ENCODE peak calls at places on chromosomes 1 and 21, in ten cellular contexts. T is astrocyte of the spinal cord, F is lung, U is Peyer's patch, B is sigmoid colon, E is A549, G is tibial artery, M is foreskin fibroblast, W is fibroblast of pulmonary artery, A is H1. R is an unnamed sample.

GRCh38 chr1:29655145-29655544 is 418.8 kb downstream of the PTPRU start:
- DNase-seq in U (no peak), M (no peak), G (peak), E (no peak), W (no peak), B (no peak), F (no peak), T (no peak), A (no peak), R (no peak)

GRCh38 chr1:165241952-165242351 is 114.6 kb downstream of the LMX1A start:
- DNase-seq in E (no peak), U (no peak), M (no peak), W (no peak), T (no peak), G (no peak), A (no peak), B (no peak), F (no peak), R (no peak)

GRCh38 chr1:209455133-209455532 is 128.4 kb upstream of the CAMK1G start:
- DNase-seq in F (no peak), U (no peak), A (no peak), W (no peak), E (no peak), B (no peak), G (no peak), T (no peak), M (peak), R (no peak)

GRCh38 chr1:172999349-172999748 is 51.4 kb downstream of the TNFSF18 start:
- DNase-seq in U (no peak), F (no peak), T (no peak), G (no peak), M (no peak), A (no peak), B (no peak), W (peak), E (no peak), R (no peak)

GRCh38 chr1:19436716-19437476 is 48.4 kb downstream of the CAPZB start:
- DNase-seq in F (peak), A (no peak), B (peak), T (no peak), E (no peak), G (peak), M (peak), W (peak), U (no peak), R (peak)

GRCh38 chr1:40143891-40144575 is 17.2 kb upstream of the RLF start:
- DNase-seq in U (peak), T (peak), M (peak), B (peak), W (peak), G (no peak), A (peak), E (peak), F (peak), R (peak)

GRCh38 chr1:86156571-86157455 is at the start of gene COL24A1:
- DNase-seq in T (peak), B (peak), W (peak), F (peak), M (peak), E (no peak), U (no peak), A (no peak), G (peak), R (peak)

GRCh38 chr1:219247441-219247840 is 73.8 kb downstream of the LYPLAL1 start:
- DNase-seq in B (no peak), T (peak), A (no peak), M (peak), F (no peak), W (no peak), G (no peak), U (no peak), E (no peak), R (no peak)

GRCh38 chr21:41403331-41403730 is 22.7 kb upstream of the MX1 start:
- DNase-seq in T (no peak), B (no peak), E (no peak), F (no peak), A (no peak), M (no peak), G (peak), U (no peak), W (no peak), R (no peak)

GRCh38 chr1:7755448-7755847 is 15.6 kb upstream of the VAMP3 start:
- DNase-seq in G (no peak), W (peak), E (no peak), U (no peak), M (no peak), B (no peak), A (no peak), F (no peak), T (no peak), R (peak)

GRCh38 chr1:223650465-223650864 is 15.0 kb downstream of the CAPN8 start:
- DNase-seq in U (no peak), A (no peak), M (no peak), E (no peak), W (no peak), T (no peak), G (no peak), F (no peak), B (peak), R (no peak)

GRCh38 chr1:160534823-160535605 is 12.0 kb upstream of the SLAMF6 start:
- DNase-seq in A (no peak), G (no peak), M (no peak), B (no peak), T (no peak), E (no peak), F (no peak), W (no peak), U (no peak), R (no peak)

GRCh38 chr1:182720465-182720864 is 36.1 kb upstream of the RGS8 start:
- DNase-seq in U (no peak), T (no peak), M (peak), B (no peak), W (peak), E (no peak), A (no peak), G (no peak), F (no peak), R (peak)

GRCh38 chr1:59393211-59394180 is 96.6 kb downstream of the FGGY start:
- DNase-seq in G (peak), F (peak), M (peak), T (peak), E (no peak), W (peak), U (no peak), B (peak), A (no peak), R (peak)

GRCh38 chr1:89632213-89633102 is 462 bp upstream of the LRRC8C start:
- DNase-seq in B (peak), W (peak), G (peak), F (peak), A (no peak), U (peak), E (peak), M (peak), T (peak), R (peak)

GRCh38 chr1:235617808-235618207 is 31.8 kb downstream of the GNG4 start:
- DNase-seq in T (peak), U (no peak), M (peak), G (no peak), B (no peak), W (peak), A (no peak), E (no peak), F (no peak), R (peak)

GRCh38 chr1:149917590-149918144 is at the start of gene SV2A:
- DNase-seq in F (no peak), B (peak), G (peak), W (peak), U (peak), T (peak), E (no peak), A (no peak), M (peak), R (peak)

GRCh38 chr1:16386454-16387113 is 19.5 kb downstream of the SZRD1 start:
- DNase-seq in U (no peak), E (peak), W (peak), M (peak), F (no peak), T (peak), B (peak), G (no peak), A (no peak), R (peak)

GRCh38 chr1:43036457-43036827 is 77.8 kb upstream of the SLC2A1 start:
- DNase-seq in M (peak), E (no peak), A (no peak), T (no peak), B (no peak), F (no peak), U (no peak), G (no peak), W (no peak), R (no peak)

GRCh38 chr1:230857077-230857476 is 11.2 kb downstream of the C1orf198 start:
- DNase-seq in G (peak), W (no peak), T (peak), U (no peak), B (no peak), F (no peak), M (no peak), A (no peak), E (no peak), R (no peak)

GRCh38 chr1:89201489-89201794 is 2.7 kb upstream of the GBP4 start:
- DNase-seq in M (no peak), A (no peak), B (no peak), T (no peak), W (no peak), U (no peak), E (no peak), G (no peak), F (no peak), R (no peak)

GRCh38 chr1:116915182-116915611 is 5.5 kb downstream of the PTGFRN start:
- DNase-seq in G (no peak), M (no peak), E (no peak), W (no peak), U (no peak), F (no peak), A (no peak), T (no peak), B (peak), R (no peak)

GRCh38 chr1:199174336-199174735 is 535.5 kb downstream of the PTPRC start:
- DNase-seq in T (no peak), W (no peak), E (no peak), A (no peak), B (no peak), M (no peak), G (no peak), F (no peak), U (no peak), R (no peak)

GRCh38 chr21:17789085-17789484 is 30.1 kb downstream of the C21orf91 start:
- DNase-seq in U (no peak), G (no peak), M (no peak), T (no peak), E (no peak), W (no peak), A (no peak), B (no peak), F (no peak), R (no peak)
- H3K4me3 ChIP-seq in U (no peak), G (no peak), M (no peak), T (no peak), E (no peak), W (no peak), A (no peak), B (no peak), F (no peak), R (no peak)

DNA sequence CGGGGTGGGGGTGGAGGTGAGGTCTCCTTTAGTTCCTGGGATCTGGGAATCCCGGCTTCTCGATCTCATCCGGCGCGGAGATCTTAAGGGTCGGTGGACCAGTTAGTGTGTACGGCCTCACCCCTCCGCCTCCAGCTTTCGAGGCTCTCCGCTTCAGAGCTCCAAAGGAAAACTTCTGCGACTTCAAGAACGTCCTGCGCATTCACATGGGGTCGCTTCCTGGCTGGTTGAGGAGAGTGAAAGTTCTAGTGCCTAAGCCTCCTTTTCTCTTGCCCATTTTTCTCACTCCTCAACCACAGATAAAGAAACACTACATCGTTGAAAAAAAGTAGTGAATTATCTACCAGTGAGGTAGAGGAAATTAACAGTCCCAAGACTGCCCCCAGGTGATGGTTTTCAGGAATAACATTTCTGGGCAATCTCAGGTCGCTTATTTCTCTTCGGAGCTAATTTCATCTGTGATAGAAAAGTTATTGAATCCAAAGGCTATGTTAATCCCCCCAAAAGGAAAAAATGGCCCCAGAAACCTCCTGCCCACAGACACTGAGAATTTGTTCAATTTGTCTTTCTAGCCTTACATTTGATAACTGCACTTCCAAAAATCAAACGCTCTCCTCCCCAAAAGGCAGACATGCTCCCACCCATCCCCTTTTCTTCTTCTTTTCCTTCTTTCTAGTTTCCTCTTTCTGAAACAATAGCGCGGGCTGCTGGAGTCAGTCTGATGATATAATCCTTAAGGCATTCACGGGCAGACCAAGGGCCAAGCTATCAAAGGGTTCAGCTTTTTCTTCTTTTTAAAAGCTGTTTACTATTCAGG is 20.5 kb upstream of the TBX15 start:
- DNase-seq in U (no peak), E (peak), F (no peak), T (peak), A (no peak), M (peak), G (peak), B (no peak), W (peak), R (peak)
- TF ChIP-seq CTCF in U (peak), E (peak), F (peak), T (peak), A (no peak), M (peak), G (peak), B (peak), W (peak), R (peak)

GRCh38 chr21:29953072-29953471 is 13.3 kb upstream of the GRIK1 start:
- DNase-seq in T (no peak), W (no peak), B (no peak), U (no peak), G (no peak), F (no peak), A (no peak), E (no peak), M (peak), R (no peak)
- H3K4me3 ChIP-seq in T (no peak), W (no peak), B (no peak), U (no peak), G (no peak), F (no peak), A (no peak), E (no peak), M (no peak), R (no peak)

GRCh38 chr1:15007368-15007767 is 146.2 kb upstream of the TMEM51 start:
- DNase-seq in G (no peak), U (no peak), E (no peak), A (no peak), M (no peak), B (no peak), F (no peak), W (no peak), T (no peak), R (no peak)

GRCh38 chr1:15011160-15011559 is 142.4 kb upstream of the TMEM51 start:
- DNase-seq in W (no peak), A (no peak), F (no peak), G (no peak), B (no peak), M (no peak), T (no peak), U (no peak), E (no peak), R (no peak)

GRCh38 chr1:15012822-15013221 is 140.7 kb upstream of the TMEM51 start:
- DNase-seq in W (no peak), E (no peak), G (no peak), M (no peak), T (no peak), U (no peak), F (no peak), B (no peak), A (no peak), R (no peak)

GRCh38 chr1:15007842-15008241 is 145.7 kb upstream of the TMEM51 start:
- DNase-seq in G (no peak), E (no peak), U (no peak), F (no peak), A (no peak), T (no peak), M (no peak), B (no peak), W (peak), R (no peak)

GRCh38 chr1:15008783-15009709 is 144.5 kb upstream of the TMEM51 start:
- DNase-seq in G (no peak), F (no peak), A (no peak), U (no peak), T (peak), B (no peak), W (peak), M (no peak), E (no peak), R (peak)
- TF ChIP-seq CTCF in G (no peak), F (no peak), A (no peak), U (no peak), T (no peak), B (no peak), W (no peak), M (no peak), E (no peak), R (no peak)